ENCODE peak calls at places on chromosome 4, in ten cellular contexts. H is bronchial epithelial cell; P is ELR; Y is hepatocyte; O is stimulated activated CD8-positive, alpha-beta memory T cell treated with anti-CD3 and anti-CD28 coated beads, Interleukin-7, amount 100 ng/mL, for 1 hour; S is cardiac fibroblast; L is activated CD4-positive, CD25-positive, alpha-beta regulatory T cell treated with anti-CD3 and anti-CD28 coated beads, Interleukin-2, amount 50 U/mL, for 72 hours; W is EL; U is GM04504; C is RPMI8226. I is an unnamed sample.

GRCh38 chr4:176635372-176636261 is 157.1 kb downstream of the VEGFC start:
- DNase-seq in P (peak), U (peak), S (peak), W (peak), O (no peak), H (peak), L (no peak), C (no peak), Y (peak), I (peak)

GRCh38 chr4:65265526-65265925 is 404.8 kb downstream of the EPHA5 start:
- DNase-seq in C (no peak), W (no peak), U (no peak), L (no peak), H (no peak), P (no peak), S (no peak), O (no peak), Y (no peak), I (no peak)

GRCh38 chr4:176261018-176261417 is 8.0 kb downstream of the ASB5 start:
- DNase-seq in S (no peak), W (no peak), Y (no peak), C (no peak), L (no peak), H (no peak), O (no peak), U (no peak), P (no peak), I (no peak)

GRCh38 chr4:126737899-126738526 is 894.7 kb upstream of the INTU start:
- DNase-seq in H (no peak), S (no peak), U (no peak), Y (no peak), P (no peak), W (no peak), C (no peak), L (no peak), O (no peak), I (no peak)

GRCh38 chr4:140568507-140569306 is at the start of gene UCP1:
- DNase-seq in S (no peak), L (no peak), W (peak), U (no peak), O (no peak), P (no peak), H (no peak), Y (peak), C (no peak), I (peak)

GRCh38 chr4:7347981-7348380 is 86.7 kb downstream of the PSAPL1 start:
- DNase-seq in P (peak), L (no peak), W (peak), H (no peak), O (no peak), Y (no peak), U (no peak), C (no peak), S (peak), I (peak)

GRCh38 chr4:128658214-128658621 is 151.3 kb upstream of the JADE1 start:
- DNase-seq in U (no peak), O (no peak), H (no peak), W (no peak), C (no peak), P (no peak), L (no peak), S (peak), Y (no peak), I (peak)

GRCh38 chr4:52028970-52029369 is 8.8 kb upstream of the LRRC66 start:
- DNase-seq in P (peak), U (no peak), O (no peak), W (peak), H (peak), C (no peak), Y (no peak), S (peak), L (no peak), I (peak)

GRCh38 chr4:143437937-143438336 is 75.6 kb upstream of the SMARCA5 start:
- DNase-seq in L (no peak), S (no peak), H (no peak), O (no peak), P (no peak), W (no peak), U (no peak), C (no peak), Y (no peak), I (no peak)

GRCh38 chr4:127188847-127189246 is 443.9 kb upstream of the INTU start:
- DNase-seq in O (no peak), P (peak), L (no peak), H (peak), Y (no peak), S (no peak), C (no peak), U (no peak), W (peak), I (no peak)

GRCh38 chr4:109554971-109555370 is 5.1 kb upstream of the MCUB start:
- DNase-seq in C (no peak), P (no peak), H (no peak), Y (no peak), W (peak), S (no peak), U (no peak), L (no peak), O (no peak), I (no peak)

GRCh38 chr4:115090483-115091075 is 22.8 kb downstream of the NDST4 start:
- DNase-seq in P (peak), U (no peak), C (peak), L (no peak), H (peak), Y (peak), S (peak), O (no peak), W (peak), I (peak)

GRCh38 chr4:79083406-79084010 is 144.3 kb upstream of the PAQR3 start:
- DNase-seq in P (no peak), O (no peak), S (no peak), L (no peak), W (no peak), C (no peak), U (no peak), Y (peak), H (no peak), I (no peak)

GRCh38 chr4:761086-761485 is 55.5 kb downstream of the PCGF3 start:
- DNase-seq in C (no peak), L (no peak), U (no peak), Y (no peak), O (no peak), W (no peak), S (no peak), H (no peak), P (no peak), I (no peak)

GRCh38 chr4:6198278-6198677 is 2.1 kb downstream of the JAKMIP1 start:
- DNase-seq in L (no peak), O (peak), P (no peak), Y (no peak), C (no peak), W (no peak), S (no peak), U (no peak), H (no peak), I (no peak)

GRCh38 chr4:76457885-76458284 is 22.9 kb downstream of the SHROOM3 start:
- DNase-seq in W (no peak), P (no peak), C (no peak), O (no peak), S (peak), Y (peak), U (no peak), H (peak), L (no peak), I (no peak)

GRCh38 chr4:22339491-22339890 is 176.4 kb downstream of the ADGRA3 start:
- DNase-seq in S (no peak), H (no peak), L (no peak), C (no peak), W (no peak), P (no peak), Y (no peak), O (no peak), U (no peak), I (no peak)

GRCh38 chr4:133146574-133147198 is 2.4 kb upstream of the PCDH10 start:
- DNase-seq in U (no peak), S (peak), C (peak), H (peak), Y (peak), L (no peak), P (peak), O (no peak), W (peak), I (peak)

GRCh38 chr4:62717144-62717543 is 1517.0 kb downstream of the ADGRL3 start:
- DNase-seq in P (no peak), U (no peak), H (no peak), Y (no peak), C (no peak), O (no peak), L (no peak), S (no peak), W (no peak), I (no peak)

GRCh38 chr4:73764513-73764912 is 24.1 kb downstream of the CXCL8 start:
- DNase-seq in W (no peak), Y (no peak), H (peak), U (no peak), P (peak), S (peak), O (no peak), C (no peak), L (no peak), I (peak)

GRCh38 chr4:55742655-55743191 is 76.9 kb upstream of the EXOC1L start:
- DNase-seq in H (no peak), O (no peak), S (peak), Y (peak), L (no peak), U (no peak), W (peak), C (peak), P (peak), I (peak)

GRCh38 chr4:124212835-124213640 is 499.5 kb downstream of the ANKRD50 start:
- DNase-seq in P (no peak), O (no peak), Y (peak), S (peak), H (no peak), L (no peak), W (peak), C (no peak), U (no peak), I (peak)

GRCh38 chr4:67983333-67983732 is 20.0 kb upstream of the TMPRSS11A start:
- DNase-seq in L (no peak), W (no peak), U (no peak), O (no peak), P (no peak), C (no peak), H (peak), S (no peak), Y (no peak), I (peak)

GRCh38 chr4:56637791-56638190 is 43.3 kb downstream of the HOPX start:
- DNase-seq in Y (no peak), P (no peak), L (no peak), W (no peak), H (peak), C (no peak), S (no peak), U (no peak), O (no peak), I (no peak)

GRCh38 chr4:17511950-17512795 is at the start of gene QDPR:
- DNase-seq in U (peak), P (peak), C (peak), L (peak), W (peak), O (peak), H (peak), S (peak), Y (peak), I (peak)

GRCh38 chr4:82500830-82501229 is 61.0 kb downstream of the TMEM150C start:
- DNase-seq in W (no peak), C (no peak), O (no peak), U (no peak), S (no peak), P (no peak), Y (no peak), H (no peak), L (no peak), I (no peak)

GRCh38 chr4:123055943-123056342 is 133.5 kb upstream of the NUDT6 start:
- DNase-seq in P (peak), S (peak), C (no peak), O (no peak), Y (no peak), L (no peak), H (peak), U (peak), W (peak), I (peak)

GRCh38 chr4:38154681-38155588 is 194.7 kb downstream of the PTTG2 start:
- DNase-seq in U (no peak), S (peak), P (no peak), W (no peak), O (no peak), Y (no peak), H (peak), C (peak), L (no peak), I (peak)

GRCh38 chr4:150750824-150751223 is 168.9 kb downstream of the MAB21L2 start:
- DNase-seq in W (no peak), H (no peak), C (no peak), L (no peak), P (no peak), U (no peak), S (no peak), O (no peak), Y (no peak), I (no peak)

GRCh38 chr4:116636917-116637316 is 448.5 kb downstream of the TRAM1L1 start:
- DNase-seq in Y (no peak), S (no peak), C (peak), U (no peak), P (no peak), H (no peak), L (no peak), O (no peak), W (no peak), I (no peak)

GRCh38 chr4:2797545-2798305 is 4.8 kb downstream of the SH3BP2 start:
- DNase-seq in P (no peak), L (no peak), Y (no peak), H (no peak), C (peak), S (no peak), U (no peak), W (no peak), O (no peak), I (no peak)

GRCh38 chr4:41719417-41719816 is 29.1 kb downstream of the PHOX2B start:
- DNase-seq in W (peak), O (no peak), S (peak), L (no peak), U (no peak), P (peak), H (peak), C (no peak), Y (no peak), I (peak)

GRCh38 chr4:10734697-10735096 is 50.1 kb upstream of the CLNK start:
- DNase-seq in P (no peak), U (no peak), Y (no peak), O (no peak), C (peak), W (no peak), S (no peak), L (no peak), H (no peak), I (no peak)

GRCh38 chr4:85748654-85749053 is 273.7 kb downstream of the ARHGAP24 start:
- DNase-seq in U (no peak), H (no peak), L (no peak), S (peak), Y (no peak), W (no peak), P (no peak), O (no peak), C (no peak), I (peak)

GRCh38 chr4:61521451-61521850 is 321.3 kb downstream of the ADGRL3 start:
- DNase-seq in S (peak), U (no peak), O (no peak), C (no peak), P (no peak), L (no peak), Y (no peak), H (peak), W (no peak), I (no peak)

GRCh38 chr4:95545526-95545925 is 3.2 kb downstream of the UNC5C start:
- DNase-seq in H (no peak), W (no peak), S (peak), C (no peak), U (no peak), O (no peak), P (no peak), Y (no peak), L (no peak), I (no peak)

GRCh38 chr4:102608190-102608589 is 107.0 kb downstream of the NFKB1 start:
- DNase-seq in C (no peak), S (peak), Y (no peak), P (peak), O (no peak), L (no peak), H (peak), W (peak), U (no peak), I (peak)

GRCh38 chr4:83112678-83113428 is 1.7 kb downstream of the PLAC8 start:
- DNase-seq in O (no peak), Y (no peak), S (no peak), C (peak), W (peak), H (no peak), L (no peak), U (no peak), P (peak), I (peak)

GRCh38 chr4:185479507-185479971 is 8.0 kb upstream of the CCDC110 start:
- DNase-seq in C (peak), W (no peak), Y (no peak), U (no peak), H (peak), O (no peak), P (no peak), L (no peak), S (peak), I (no peak)

I was measured in GM23248.